ENCODE peak calls at places on chromosomes 2 and 18, in seven cellular contexts. One of them, this sample, is unnamed.
A peak's percentile ranks its signal among the peaks of the same experiment; 100 is the strongest.

GRCh38 chr2:3587021-3587420 is 7.9 kb upstream of the COLEC11 start:
- DNase-seq in IMR-90: no peak
- DNase-seq in Jurkat, Clone E6-1: no peak
- DNase-seq in cardiac fibroblast: no peak
- DNase-seq in upper lobe of right lung: no peak
- DNase-seq in brain microvascular endothelial cell: no peak
- DNase-seq in H7: peak; percentile 32
- DNase-seq in this sample: no peak

GRCh38 chr18:26978812-26979341 is 113.4 kb upstream of the AQP4 start:
- DNase-seq in H7: no peak
- DNase-seq in cardiac fibroblast: no peak
- DNase-seq in upper lobe of right lung: no peak
- DNase-seq in IMR-90: no peak
- DNase-seq in brain microvascular endothelial cell: no peak
- DNase-seq in Jurkat, Clone E6-1: no peak
- DNase-seq in this sample: no peak

GRCh38 chr2:85312404-85312803 is 15.4 kb downstream of the TGOLN2 start:
- DNase-seq in brain microvascular endothelial cell: peak; percentile 61
- DNase-seq in Jurkat, Clone E6-1: no peak
- DNase-seq in IMR-90: peak; percentile 93
- DNase-seq in upper lobe of right lung: no peak
- DNase-seq in cardiac fibroblast: peak; percentile 76
- DNase-seq in H7: no peak
- DNase-seq in this sample: no peak

GRCh38 chr2:158006961-158007664 is 94.6 kb upstream of the UPP2 start:
- DNase-seq in IMR-90: no peak
- DNase-seq in Jurkat, Clone E6-1: no peak
- DNase-seq in H7: no peak
- DNase-seq in upper lobe of right lung: peak; percentile 73
- DNase-seq in brain microvascular endothelial cell: no peak
- DNase-seq in cardiac fibroblast: no peak
- DNase-seq in this sample: no peak

GRCh38 chr2:212114489-212114888 is 424.1 kb downstream of the ERBB4 start:
- DNase-seq in cardiac fibroblast: no peak
- DNase-seq in IMR-90: no peak
- DNase-seq in H7: no peak
- DNase-seq in upper lobe of right lung: no peak
- DNase-seq in brain microvascular endothelial cell: no peak
- DNase-seq in Jurkat, Clone E6-1: no peak
- DNase-seq in this sample: no peak

GRCh38 chr2:62036761-62037250 is 131.3 kb downstream of the COMMD1 start:
- DNase-seq in upper lobe of right lung: no peak
- DNase-seq in IMR-90: no peak
- DNase-seq in Jurkat, Clone E6-1: no peak
- DNase-seq in cardiac fibroblast: no peak
- DNase-seq in H7: no peak
- DNase-seq in brain microvascular endothelial cell: no peak
- DNase-seq in this sample: no peak

GRCh38 chr2:33380001-33380609 is 96.3 kb upstream of the RASGRP3 start:
- DNase-seq in H7: no peak
- DNase-seq in Jurkat, Clone E6-1: no peak
- DNase-seq in IMR-90: no peak
- DNase-seq in brain microvascular endothelial cell: no peak
- DNase-seq in upper lobe of right lung: no peak
- DNase-seq in cardiac fibroblast: no peak
- DNase-seq in this sample: no peak

GRCh38 chr2:14125561-14125960 is 507.0 kb upstream of the LRATD1 start:
- DNase-seq in H7: no peak
- DNase-seq in brain microvascular endothelial cell: no peak
- DNase-seq in IMR-90: no peak
- DNase-seq in Jurkat, Clone E6-1: no peak
- DNase-seq in upper lobe of right lung: no peak
- DNase-seq in cardiac fibroblast: no peak
- DNase-seq in this sample: no peak

GRCh38 chr2:26355038-26355995 is 8.7 kb upstream of the ADGRF3 start:
- DNase-seq in Jurkat, Clone E6-1: no peak
- DNase-seq in upper lobe of right lung: no peak
- DNase-seq in cardiac fibroblast: peak; percentile 93
- DNase-seq in IMR-90: peak; percentile 97
- DNase-seq in H7: peak; percentile 19
- DNase-seq in brain microvascular endothelial cell: peak; percentile 88
- DNase-seq in this sample: peak; percentile 98

GRCh38 chr18:9708882-9709877 is 1.1 kb downstream of the RAB31 start:
- DNase-seq in upper lobe of right lung: peak; percentile 67
- DNase-seq in Jurkat, Clone E6-1: no peak
- DNase-seq in brain microvascular endothelial cell: no peak
- DNase-seq in IMR-90: no peak
- DNase-seq in cardiac fibroblast: peak; percentile 70
- DNase-seq in H7: peak; percentile 63
- DNase-seq in this sample: no peak

GRCh38 chr2:64045938-64046337 is 26.7 kb upstream of the VPS54 start:
- DNase-seq in upper lobe of right lung: no peak
- DNase-seq in brain microvascular endothelial cell: no peak
- DNase-seq in cardiac fibroblast: no peak
- DNase-seq in IMR-90: no peak
- DNase-seq in H7: no peak
- DNase-seq in Jurkat, Clone E6-1: no peak
- DNase-seq in this sample: no peak

GRCh38 chr2:44075536-44075935 is 79.7 kb upstream of the LRPPRC start:
- DNase-seq in brain microvascular endothelial cell: no peak
- DNase-seq in H7: no peak
- DNase-seq in upper lobe of right lung: no peak
- DNase-seq in IMR-90: peak; percentile 52
- DNase-seq in cardiac fibroblast: peak; percentile 63
- DNase-seq in Jurkat, Clone E6-1: no peak
- DNase-seq in this sample: no peak

GRCh38 chr18:74626311-74626874 is 28.7 kb downstream of the ZNF407 start:
- DNase-seq in brain microvascular endothelial cell: no peak
- DNase-seq in Jurkat, Clone E6-1: no peak
- DNase-seq in H7: no peak
- DNase-seq in cardiac fibroblast: no peak
- DNase-seq in upper lobe of right lung: no peak
- DNase-seq in IMR-90: no peak
- DNase-seq in this sample: no peak

GRCh38 chr18:74622079-74622478 is 24.4 kb downstream of the ZNF407 start:
- DNase-seq in H7: no peak
- DNase-seq in upper lobe of right lung: no peak
- DNase-seq in brain microvascular endothelial cell: no peak
- DNase-seq in IMR-90: no peak
- DNase-seq in Jurkat, Clone E6-1: no peak
- DNase-seq in cardiac fibroblast: no peak
- DNase-seq in this sample: no peak

GRCh38 chr18:74623047-74623816 is 25.6 kb downstream of the ZNF407 start:
- DNase-seq in cardiac fibroblast: peak; percentile 29
- DNase-seq in H7: peak; percentile 40
- DNase-seq in IMR-90: peak; percentile 24
- DNase-seq in Jurkat, Clone E6-1: peak; percentile 27
- DNase-seq in upper lobe of right lung: no peak
- DNase-seq in brain microvascular endothelial cell: no peak
- DNase-seq in this sample: no peak

GRCh38 chr18:74624491-74624890 is 26.8 kb downstream of the ZNF407 start:
- DNase-seq in brain microvascular endothelial cell: no peak
- DNase-seq in Jurkat, Clone E6-1: no peak
- DNase-seq in H7: no peak
- DNase-seq in upper lobe of right lung: no peak
- DNase-seq in IMR-90: no peak
- DNase-seq in cardiac fibroblast: no peak
- DNase-seq in this sample: no peak

DNA sequence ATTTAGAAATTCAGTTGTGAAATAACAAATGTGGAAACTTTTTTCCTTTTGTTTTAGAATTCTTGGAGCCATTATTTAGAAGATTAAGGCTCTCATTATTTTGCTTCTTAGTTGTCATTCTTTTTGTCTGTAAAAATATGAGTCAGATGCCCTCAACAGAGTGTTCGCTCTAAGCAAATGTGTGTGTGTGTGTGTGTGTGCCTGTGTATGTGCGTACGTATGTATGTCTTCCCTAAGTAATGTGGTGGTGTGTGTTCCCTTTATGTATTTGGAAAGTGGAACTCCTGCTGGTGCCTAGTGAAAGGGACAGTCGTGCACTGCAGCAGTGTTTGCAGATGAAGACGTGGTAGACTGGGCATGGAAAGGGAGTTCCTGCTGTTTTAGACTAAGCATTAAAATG is 27.5 kb downstream of the ZNF407 start:
- DNase-seq in IMR-90: peak; percentile 38
- DNase-seq in brain microvascular endothelial cell: peak; percentile 32
- DNase-seq in Jurkat, Clone E6-1: no peak
- DNase-seq in cardiac fibroblast: no peak
- DNase-seq in upper lobe of right lung: no peak
- DNase-seq in H7: no peak
- DNase-seq in this sample: no peak
- H3K4me3 ChIP-seq in IMR-90: no peak overlapping the region
- H3K4me3 ChIP-seq in brain microvascular endothelial cell: no peak overlapping the region
- H3K4me3 ChIP-seq in Jurkat, Clone E6-1: no peak overlapping the region
- H3K4me3 ChIP-seq in cardiac fibroblast: no peak overlapping the region
- H3K4me3 ChIP-seq in upper lobe of right lung: no peak overlapping the region
- H3K4me3 ChIP-seq in H7: no peak overlapping the region
- H3K4me3 ChIP-seq in this sample: no peak overlapping the region

DNA sequence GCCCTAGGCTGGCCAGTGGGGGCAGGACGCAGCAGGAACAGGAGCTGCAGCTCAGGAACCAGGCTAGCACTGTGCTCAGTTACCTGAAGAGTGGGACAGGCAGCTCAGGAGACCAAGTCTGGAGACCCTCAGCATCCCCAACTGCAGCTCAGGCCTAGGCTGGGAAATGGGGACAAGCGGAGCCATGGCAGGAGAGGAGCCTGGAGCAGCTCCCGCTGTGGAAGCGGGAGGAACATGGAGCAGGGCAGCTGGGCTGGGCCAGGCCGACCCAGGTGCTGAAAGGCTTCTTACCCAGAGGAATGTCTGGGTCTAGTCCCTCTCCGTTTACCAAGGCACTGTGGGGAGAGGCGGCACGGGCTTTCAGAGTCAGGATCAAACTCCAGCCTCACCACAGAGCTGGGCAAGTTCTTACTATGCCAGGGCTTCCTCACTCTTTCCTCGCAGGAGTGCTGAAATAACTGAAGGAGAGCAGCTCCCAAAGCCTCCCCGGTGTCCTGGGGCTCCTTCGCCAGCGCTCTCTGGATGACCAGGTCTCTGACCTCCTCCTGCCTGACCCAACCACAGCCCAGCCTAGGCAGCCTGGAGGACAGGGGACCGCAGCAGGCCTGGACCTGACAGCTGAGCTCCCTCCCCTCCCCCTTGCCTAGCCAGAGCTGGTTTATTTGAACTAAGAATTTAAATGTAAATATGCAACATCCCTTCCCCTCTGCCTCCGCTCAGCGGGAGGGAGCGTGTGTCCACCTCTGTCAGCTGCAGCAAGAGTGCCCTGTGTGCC is 247.8 kb upstream of the SIX2 start:
- DNase-seq in H7: peak; percentile 80
- DNase-seq in cardiac fibroblast: no peak
- DNase-seq in Jurkat, Clone E6-1: no peak
- DNase-seq in brain microvascular endothelial cell: no peak
- DNase-seq in upper lobe of right lung: no peak
- DNase-seq in IMR-90: peak; percentile 64
- DNase-seq in this sample: no peak
- H3K4me3 ChIP-seq in H7: no peak overlapping the region
- H3K4me3 ChIP-seq in cardiac fibroblast: no peak overlapping the region
- H3K4me3 ChIP-seq in Jurkat, Clone E6-1: no peak overlapping the region
- H3K4me3 ChIP-seq in brain microvascular endothelial cell: no peak overlapping the region
- H3K4me3 ChIP-seq in upper lobe of right lung: no peak overlapping the region
- H3K4me3 ChIP-seq in IMR-90: no peak overlapping the region
- H3K4me3 ChIP-seq in this sample: no peak overlapping the region

GRCh38 chr2:10410716-10411437 is 37.2 kb downstream of the ODC1 start:
- DNase-seq in H7: no peak
- DNase-seq in IMR-90: no peak
- DNase-seq in cardiac fibroblast: no peak
- DNase-seq in upper lobe of right lung: no peak
- DNase-seq in brain microvascular endothelial cell: no peak
- DNase-seq in Jurkat, Clone E6-1: no peak
- DNase-seq in this sample: no peak

GRCh38 chr2:10407841-10408648 is 40.1 kb downstream of the ODC1 start:
- DNase-seq in brain microvascular endothelial cell: peak; percentile 24
- DNase-seq in Jurkat, Clone E6-1: peak; percentile 28
- DNase-seq in IMR-90: peak; percentile 34
- DNase-seq in H7: peak; percentile 71
- DNase-seq in cardiac fibroblast: peak; percentile 77
- DNase-seq in upper lobe of right lung: peak; percentile 85
- DNase-seq in this sample: peak; percentile 84

GRCh38 chr2:10410001-10410671 is 38.0 kb downstream of the ODC1 start:
- DNase-seq in H7: no peak
- DNase-seq in IMR-90: no peak
- DNase-seq in brain microvascular endothelial cell: no peak
- DNase-seq in upper lobe of right lung: no peak
- DNase-seq in cardiac fibroblast: no peak
- DNase-seq in Jurkat, Clone E6-1: no peak
- DNase-seq in this sample: no peak

GRCh38 chr2:10407432-10407831 is 40.7 kb downstream of the ODC1 start:
- DNase-seq in upper lobe of right lung: no peak
- DNase-seq in H7: no peak
- DNase-seq in cardiac fibroblast: no peak
- DNase-seq in Jurkat, Clone E6-1: peak; percentile 46
- DNase-seq in brain microvascular endothelial cell: no peak
- DNase-seq in IMR-90: no peak
- DNase-seq in this sample: no peak

DNA sequence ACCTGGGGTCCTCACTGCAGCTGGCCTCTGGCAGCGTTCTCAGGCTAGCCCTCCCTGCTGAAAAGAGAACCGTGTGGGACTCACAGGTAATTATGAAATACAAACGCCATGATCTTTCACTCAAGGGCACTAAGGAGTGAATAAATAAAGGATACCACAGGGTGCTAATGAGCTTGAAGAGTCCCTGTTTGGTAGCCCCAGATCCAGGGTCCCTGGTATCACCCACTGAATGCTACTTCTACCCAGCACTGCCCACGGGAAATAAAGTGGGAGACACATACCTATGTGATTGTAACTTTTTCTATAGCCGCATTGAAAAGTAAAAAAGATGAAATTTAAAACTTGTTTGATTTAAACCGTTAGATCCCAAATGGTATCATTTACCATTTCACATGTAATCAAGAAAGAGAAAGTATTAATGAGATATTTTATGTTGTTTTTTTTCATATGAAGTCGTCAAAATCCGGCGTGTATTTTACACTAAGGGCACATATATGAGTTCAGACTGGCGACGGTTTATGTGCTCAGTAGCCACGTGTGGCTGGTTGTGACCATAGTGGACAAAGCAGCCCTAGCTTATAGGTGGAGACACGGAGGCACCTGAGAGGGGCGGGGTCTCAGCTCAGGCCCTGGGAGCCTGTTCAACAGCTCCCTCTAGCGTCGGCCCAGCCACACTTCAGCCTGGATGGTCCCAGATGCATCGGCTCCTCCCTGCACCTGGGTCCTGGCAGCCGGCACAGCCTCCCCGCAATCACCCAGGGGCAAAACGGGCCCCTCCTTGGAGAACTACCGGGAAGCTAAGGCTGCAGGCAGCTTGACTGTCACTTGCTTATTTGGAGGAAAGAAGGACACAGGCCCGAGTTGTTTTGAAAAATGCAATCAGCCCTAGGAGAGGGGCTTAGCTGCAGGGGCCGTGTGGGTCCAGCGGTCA is 39.2 kb downstream of the ODC1 start:
- DNase-seq in Jurkat, Clone E6-1: peak; percentile 69
- DNase-seq in upper lobe of right lung: peak; percentile 92
- DNase-seq in IMR-90: peak; percentile 64
- DNase-seq in brain microvascular endothelial cell: peak; percentile 45
- DNase-seq in H7: peak; percentile 97
- DNase-seq in cardiac fibroblast: peak; percentile 71
- DNase-seq in this sample: no peak
- H3K4me3 ChIP-seq in Jurkat, Clone E6-1: no peak overlapping the region
- H3K4me3 ChIP-seq in upper lobe of right lung: no peak overlapping the region
- H3K4me3 ChIP-seq in IMR-90: no peak overlapping the region
- H3K4me3 ChIP-seq in brain microvascular endothelial cell: no peak overlapping the region
- H3K4me3 ChIP-seq in H7: no peak overlapping the region
- H3K4me3 ChIP-seq in cardiac fibroblast: no peak overlapping the region
- H3K4me3 ChIP-seq in this sample: no peak overlapping the region

GRCh38 chr2:100977511-100977910 is 24.6 kb upstream of the RPL31 start:
- DNase-seq in cardiac fibroblast: no peak
- DNase-seq in Jurkat, Clone E6-1: no peak
- DNase-seq in brain microvascular endothelial cell: no peak
- DNase-seq in IMR-90: no peak
- DNase-seq in H7: no peak
- DNase-seq in upper lobe of right lung: peak; percentile 47
- DNase-seq in this sample: no peak
- H3K4me3 ChIP-seq in cardiac fibroblast: no peak overlapping the region
- H3K4me3 ChIP-seq in Jurkat, Clone E6-1: no peak overlapping the region
- H3K4me3 ChIP-seq in brain microvascular endothelial cell: no peak overlapping the region
- H3K4me3 ChIP-seq in IMR-90: no peak overlapping the region
- H3K4me3 ChIP-seq in H7: no peak overlapping the region
- H3K4me3 ChIP-seq in upper lobe of right lung: no peak overlapping the region
- H3K4me3 ChIP-seq in this sample: no peak overlapping the region

This sample was measured in kidney epithelial cell.